ENCODE peak calls at places on chromosome 7, in five cellular contexts. V is AG04450; M is body of pancreas; H is WERI-Rb-1; S is CD4-positive, alpha-beta T cell. T is an unnamed sample.

GRCh38 chr7:130831817-130832481 is 97.9 kb upstream of the KLF14 start:
- DNase-seq in H (no peak), S (no peak), M (no peak), V (no peak), T (peak; percentile 67)

GRCh38 chr7:101386558-101387199 is 24.0 kb downstream of the COL26A1 start:
- DNase-seq in S (no peak), V (no peak), H (peak; percentile 93), M (no peak), T (no peak)

GRCh38 chr7:91043181-91043580 is 221.1 kb upstream of the FZD1 start:
- DNase-seq in S (no peak), H (no peak), M (no peak), V (no peak), T (no peak)

GRCh38 chr7:42128703-42129102 is 108.3 kb downstream of the GLI3 start:
- DNase-seq in V (no peak), M (no peak), H (peak; percentile 32), S (no peak), T (no peak)

GRCh38 chr7:116582806-116583444 is 58.1 kb downstream of the CAV1 start:
- DNase-seq in M (no peak), V (no peak), S (no peak), H (no peak), T (no peak)

GRCh38 chr7:50687575-50688261 is 95.0 kb downstream of the GRB10 start:
- DNase-seq in S (no peak), V (no peak), M (no peak), H (no peak), T (no peak)

GRCh38 chr7:8015746-8016120 is 47.1 kb downstream of the GLCCI1 start:
- DNase-seq in S (no peak), M (no peak), H (no peak), V (no peak), T (no peak)

GRCh38 chr7:79774150-79774549 is 320.7 kb upstream of the MAGI2 start:
- DNase-seq in M (no peak), H (no peak), V (no peak), S (no peak), T (no peak)

GRCh38 chr7:128844777-128845311 is 14.6 kb downstream of the FLNC start:
- DNase-seq in S (no peak), V (no peak), M (no peak), H (no peak), T (no peak)

GRCh38 chr7:95794917-95795515 is 22.7 kb downstream of the DYNC1I1 start:
- DNase-seq in H (peak; percentile 26), M (peak; percentile 29), S (no peak), V (no peak), T (no peak)

GRCh38 chr7:129375221-129375938 is 58.9 kb upstream of the STRIP2 start:
- DNase-seq in M (no peak), H (no peak), S (no peak), V (no peak), T (no peak)

GRCh38 chr7:13359656-13360055 is 629.8 kb downstream of the ETV1 start:
- DNase-seq in S (no peak), H (no peak), M (no peak), V (no peak), T (no peak)
- TF ChIP-seq CTCF in S (no peak), H (no peak), M (no peak), V (no peak), T (no peak)

DNA sequence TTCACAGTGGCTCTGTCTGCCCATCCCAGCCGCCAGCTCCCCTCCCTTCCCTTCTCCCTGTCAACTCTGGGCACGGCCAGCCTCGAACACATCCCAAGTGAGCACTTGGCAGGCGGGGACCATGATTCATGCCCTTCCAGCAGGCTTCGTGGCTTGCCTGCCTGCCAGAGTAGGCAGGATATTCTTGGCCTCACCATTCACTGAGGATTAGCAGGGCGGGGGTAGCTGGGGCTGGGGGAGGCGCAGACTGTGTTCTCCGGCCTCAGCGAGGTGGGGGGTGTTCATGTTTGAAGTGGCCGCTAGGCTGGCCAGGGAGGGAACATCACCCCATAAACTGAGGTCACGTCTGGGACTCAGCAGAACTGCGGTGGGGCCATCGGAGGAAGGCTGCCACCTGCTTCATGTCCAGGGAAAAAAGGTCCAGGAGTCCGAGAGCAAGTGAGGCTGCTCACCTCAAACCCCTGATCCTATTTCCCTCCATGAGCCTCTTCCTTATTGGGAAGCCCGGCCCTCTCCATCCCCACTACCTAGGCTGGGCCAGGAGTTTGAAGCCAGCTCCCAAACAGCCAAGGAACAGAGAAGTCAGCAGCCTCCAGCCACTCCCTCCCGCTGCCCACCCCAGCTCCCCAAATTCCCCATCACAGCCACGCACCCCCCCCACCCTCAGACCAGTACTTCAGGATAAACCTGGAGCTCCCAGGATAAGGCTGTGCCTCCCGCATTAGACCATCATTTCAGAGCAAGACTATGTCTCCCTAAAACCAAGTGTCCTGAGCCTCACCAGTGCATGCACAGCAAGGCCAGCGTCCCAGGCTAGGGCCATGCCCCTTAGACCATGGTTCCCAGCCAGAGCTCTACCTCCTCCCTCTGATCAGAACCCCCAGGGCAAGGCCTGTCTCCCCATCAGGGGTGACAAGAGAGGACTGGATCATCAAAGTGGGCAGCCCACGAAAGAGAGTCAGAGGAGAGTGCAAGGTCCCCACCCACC is 42.8 kb upstream of the RABGEF1 start:
- DNase-seq in H (peak; percentile 81), S (no peak), M (no peak), V (no peak), T (no peak)
- TF ChIP-seq CTCF in H (peak; percentile 6), S (no peak), M (no peak), V (no peak), T (no peak)

GRCh38 chr7:1291040-1291689 is 58.5 kb downstream of the UNCX start:
- DNase-seq in M (no peak), H (no peak), V (no peak), S (no peak), T (no peak)

GRCh38 chr7:1291846-1292765 is 59.4 kb downstream of the UNCX start:
- DNase-seq in V (no peak), H (no peak), S (no peak), M (no peak), T (no peak)

GRCh38 chr7:1288996-1289551 is 56.4 kb downstream of the UNCX start:
- DNase-seq in H (no peak), M (no peak), V (no peak), S (no peak), T (no peak)

GRCh38 chr7:1289681-1290261 is 57.1 kb downstream of the UNCX start:
- DNase-seq in S (no peak), V (no peak), H (no peak), M (no peak), T (no peak)

DNA sequence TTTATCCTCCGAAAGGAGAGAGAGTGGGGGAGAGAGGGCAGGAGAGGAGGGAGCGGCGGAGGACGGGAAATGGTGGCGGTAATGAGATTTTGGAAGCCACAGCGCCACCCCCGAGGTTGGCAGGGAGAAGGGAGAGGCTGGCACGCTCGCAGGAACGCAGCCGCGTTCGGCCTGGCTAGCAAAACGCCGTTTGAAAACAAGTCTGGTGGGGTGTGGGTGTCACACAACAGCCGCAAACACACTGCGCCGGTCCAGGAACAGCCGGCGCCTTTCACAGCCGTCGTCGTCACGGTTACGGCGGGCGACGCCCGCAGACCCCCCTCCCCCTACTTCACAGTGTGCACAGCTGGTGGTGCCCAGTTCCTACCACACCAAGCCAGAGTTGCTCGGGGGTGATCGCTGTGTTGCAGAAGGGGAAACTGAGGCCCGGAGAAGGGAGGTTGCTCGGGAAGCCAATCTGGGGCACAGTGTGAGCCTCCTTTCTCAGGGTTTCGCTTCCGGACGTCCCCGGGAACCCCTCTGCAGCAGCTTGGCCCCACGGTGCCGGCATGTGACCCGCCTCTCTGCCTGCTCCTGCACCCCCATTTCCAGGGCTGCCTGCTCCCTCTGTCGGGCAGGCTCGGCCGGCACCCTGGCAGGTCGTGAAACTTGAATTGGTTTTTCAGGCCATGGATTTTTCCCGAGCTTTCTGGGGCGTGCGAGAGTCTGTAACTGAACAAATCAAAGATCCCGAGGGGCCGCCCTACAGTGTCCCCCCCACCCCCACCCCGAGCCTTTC is 57.8 kb downstream of the UNCX start:
- DNase-seq in V (no peak), M (peak; percentile 32), H (no peak), S (peak; percentile 43), T (no peak)
- TF ChIP-seq CTCF in V (peak; percentile 27), M (no peak), H (no peak), S (no peak), T (no peak)

GRCh38 chr7:54544356-54545240 is 2.4 kb downstream of the VSTM2A start:
- DNase-seq in H (no peak), M (no peak), V (no peak), S (no peak), T (peak; percentile 23)
- TF ChIP-seq CTCF in H (no peak), M (no peak), V (no peak), S (no peak), T (no peak)